ENCODE peak calls at places on chromosomes 4 and X, in four cellular contexts. One of them, this sample, is unnamed.

GRCh38 chr4:151957163-151957562 is 196.4 kb upstream of the GATB start:
- DNase-seq in A549: no peak
- DNase-seq in HepG2: peak; percentile 38
- DNase-seq in GM12878: no peak
- DNase-seq in this sample: no peak

GRCh38 chr4:174080361-174080760 is 203.1 kb downstream of the FBXO8 start:
- DNase-seq in A549: no peak
- DNase-seq in HepG2: no peak
- DNase-seq in GM12878: no peak
- DNase-seq in this sample: no peak

GRCh38 chrX:134764202-134764785 is 106.0 kb upstream of the PLAC1 start:
- DNase-seq in A549: peak; percentile 82
- DNase-seq in HepG2: peak; percentile 64
- DNase-seq in GM12878: no peak
- DNase-seq in this sample: peak; percentile 71

GRCh38 chrX:38233891-38234807 is 13.5 kb upstream of the SRPX start:
- DNase-seq in A549: peak; percentile 13
- DNase-seq in HepG2: no peak
- DNase-seq in GM12878: no peak
- DNase-seq in this sample: no peak

GRCh38 chr4:97238956-97239698 is 904.1 kb downstream of the STPG2 start:
- DNase-seq in A549: no peak
- DNase-seq in HepG2: no peak
- DNase-seq in GM12878: no peak
- DNase-seq in this sample: no peak

GRCh38 chr4:74133786-74134499 is 24.0 kb upstream of the MTHFD2L start:
- DNase-seq in A549: peak; percentile 89
- DNase-seq in HepG2: peak; percentile 54
- DNase-seq in GM12878: peak; percentile 20
- DNase-seq in this sample: peak; percentile 56

GRCh38 chr4:139763205-139763604 is 97.6 kb downstream of the MGST2 start:
- DNase-seq in A549: no peak
- DNase-seq in HepG2: no peak
- DNase-seq in GM12878: no peak
- DNase-seq in this sample: no peak

GRCh38 chrX:55312655-55313054 is 47.9 kb upstream of the PAGE3 start:
- DNase-seq in A549: no peak
- DNase-seq in HepG2: no peak
- DNase-seq in GM12878: no peak
- DNase-seq in this sample: no peak

GRCh38 chr4:181661090-181661489 is 582.1 kb upstream of the TENM3 start:
- DNase-seq in A549: no peak
- DNase-seq in HepG2: no peak
- DNase-seq in GM12878: no peak
- DNase-seq in this sample: no peak

GRCh38 chr4:65589331-65589730 is 81.0 kb downstream of the EPHA5 start:
- DNase-seq in A549: no peak
- DNase-seq in HepG2: no peak
- DNase-seq in GM12878: no peak
- DNase-seq in this sample: no peak

GRCh38 chrX:107747596-107748161 is 27.9 kb downstream of the TSC22D3 start:
- DNase-seq in A549: no peak
- DNase-seq in HepG2: no peak
- DNase-seq in GM12878: no peak
- DNase-seq in this sample: no peak

GRCh38 chrX:3711331-3711917 is 2.0 kb downstream of the PRKX start:
- DNase-seq in A549: no peak
- DNase-seq in HepG2: no peak
- DNase-seq in GM12878: peak; percentile 11
- DNase-seq in this sample: peak; percentile 41

GRCh38 chr4:88865051-88865450 is 167.4 kb upstream of the NAP1L5 start:
- DNase-seq in A549: no peak
- DNase-seq in HepG2: no peak
- DNase-seq in GM12878: no peak
- DNase-seq in this sample: no peak

GRCh38 chrX:115023139-115023538 is 5.7 kb upstream of the IL13RA2 start:
- DNase-seq in A549: peak; percentile 38
- DNase-seq in HepG2: no peak
- DNase-seq in GM12878: no peak
- DNase-seq in this sample: no peak

GRCh38 chrX:120761810-120762209 is 113.9 kb downstream of the CT47B1 start:
- DNase-seq in A549: peak; percentile 43
- DNase-seq in HepG2: peak; percentile 7
- DNase-seq in GM12878: no peak
- DNase-seq in this sample: no peak

DNA sequence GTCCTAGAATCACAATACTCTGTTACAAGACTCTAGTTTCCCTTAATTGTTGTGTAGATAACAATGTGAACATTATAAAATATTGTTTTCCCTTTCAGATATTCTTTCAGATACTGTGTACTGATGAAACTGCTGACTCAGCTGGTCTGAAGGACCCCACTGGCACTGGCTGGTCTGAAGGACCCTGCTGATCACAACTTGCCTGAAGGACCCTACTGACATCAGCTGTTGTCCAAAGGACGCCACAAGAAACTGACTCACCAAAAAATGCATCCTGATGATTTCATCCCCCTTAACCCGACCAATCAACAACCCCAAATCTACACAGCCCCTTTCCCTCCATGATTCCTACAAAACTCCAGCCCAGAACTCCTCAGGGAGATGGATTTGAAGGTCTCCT is 258.8 kb upstream of the GNPDA2 start:
- DNase-seq in A549: no peak
- DNase-seq in HepG2: no peak
- DNase-seq in GM12878: no peak
- DNase-seq in this sample: no peak
- TF ChIP-seq HDAC2 in A549: no peak
- TF ChIP-seq HDAC2 in HepG2: no peak
- TF ChIP-seq HDAC2 in GM12878: no peak
- TF ChIP-seq HDAC2 in this sample: no peak

GRCh38 chrX:154373340-154374306 is 811 bp downstream of the FLNA start:
- DNase-seq in A549: peak; percentile 88
- DNase-seq in HepG2: peak; percentile 59
- DNase-seq in GM12878: peak; percentile 5
- DNase-seq in this sample: peak; percentile 43
- TF ChIP-seq CHD4 in A549: no peak
- TF ChIP-seq CHD4 in HepG2: no peak
- TF ChIP-seq CHD4 in GM12878: no peak
- TF ChIP-seq CHD4 in this sample: no peak

DNA sequence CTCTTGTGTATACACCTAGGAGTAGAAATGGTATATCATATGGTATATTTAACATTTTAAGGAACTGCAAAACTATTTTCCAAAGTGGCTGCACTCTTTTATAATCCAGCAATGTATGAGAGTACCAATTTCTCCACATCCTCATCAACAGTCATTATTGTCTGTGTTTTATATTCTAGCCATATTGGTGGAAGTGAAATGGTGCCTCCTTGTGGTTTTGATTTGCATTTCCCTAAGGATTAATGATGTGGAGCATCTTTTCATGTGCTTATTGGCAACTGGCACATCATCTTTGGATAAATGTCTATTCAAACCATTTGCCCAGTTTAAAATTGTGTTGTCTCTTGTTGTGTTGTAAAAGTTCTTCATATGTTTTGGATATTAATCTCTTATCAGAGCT is 9.6 kb downstream of the BMP15 start:
- DNase-seq in A549: peak; percentile 16
- DNase-seq in HepG2: peak; percentile 1
- DNase-seq in GM12878: no peak
- DNase-seq in this sample: peak; percentile 6
- TF ChIP-seq HDAC2 in A549: no peak
- TF ChIP-seq HDAC2 in HepG2: no peak
- TF ChIP-seq HDAC2 in GM12878: no peak
- TF ChIP-seq HDAC2 in this sample: no peak

DNA sequence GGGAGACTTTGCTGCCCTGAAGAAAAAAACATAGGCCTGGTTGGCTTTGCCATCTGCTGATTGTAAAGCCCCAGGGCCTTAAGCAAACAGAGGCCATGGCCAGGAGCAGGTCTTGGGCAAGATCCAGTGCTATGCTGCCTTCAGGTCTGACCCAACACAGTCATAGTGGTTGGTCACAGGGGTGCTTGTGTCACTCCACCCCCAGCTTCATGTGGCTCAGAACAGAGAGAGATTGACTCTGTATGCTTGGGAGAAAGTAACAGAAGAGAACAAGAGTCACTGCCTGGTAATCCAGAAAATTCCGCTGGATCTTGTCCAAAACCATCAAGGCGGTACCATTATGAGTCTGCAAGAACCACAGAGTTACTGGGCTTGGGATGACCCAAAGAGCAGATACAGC is 24.4 kb upstream of the SMARCA5 start:
- DNase-seq in A549: no peak
- DNase-seq in HepG2: no peak
- DNase-seq in GM12878: no peak
- DNase-seq in this sample: no peak
- TF ChIP-seq CHD4 in A549: no peak
- TF ChIP-seq CHD4 in HepG2: no peak
- TF ChIP-seq CHD4 in GM12878: no peak
- TF ChIP-seq CHD4 in this sample: no peak

GRCh38 chrX:129741880-129742758 is 3.3 kb downstream of the XPNPEP2 start:
- DNase-seq in A549: no peak
- DNase-seq in HepG2: no peak
- DNase-seq in GM12878: no peak
- DNase-seq in this sample: peak; percentile 70

GRCh38 chrX:129739591-129739990 is 812 bp downstream of the XPNPEP2 start:
- DNase-seq in A549: no peak
- DNase-seq in HepG2: no peak
- DNase-seq in GM12878: no peak
- DNase-seq in this sample: no peak

GRCh38 chrX:129738466-129739308 is at the start of gene XPNPEP2:
- DNase-seq in A549: no peak
- DNase-seq in HepG2: no peak
- DNase-seq in GM12878: no peak
- DNase-seq in this sample: no peak

GRCh38 chrX:129736491-129736890 is 2.3 kb upstream of the XPNPEP2 start:
- DNase-seq in A549: no peak
- DNase-seq in HepG2: peak; percentile 39
- DNase-seq in GM12878: no peak
- DNase-seq in this sample: no peak

DNA sequence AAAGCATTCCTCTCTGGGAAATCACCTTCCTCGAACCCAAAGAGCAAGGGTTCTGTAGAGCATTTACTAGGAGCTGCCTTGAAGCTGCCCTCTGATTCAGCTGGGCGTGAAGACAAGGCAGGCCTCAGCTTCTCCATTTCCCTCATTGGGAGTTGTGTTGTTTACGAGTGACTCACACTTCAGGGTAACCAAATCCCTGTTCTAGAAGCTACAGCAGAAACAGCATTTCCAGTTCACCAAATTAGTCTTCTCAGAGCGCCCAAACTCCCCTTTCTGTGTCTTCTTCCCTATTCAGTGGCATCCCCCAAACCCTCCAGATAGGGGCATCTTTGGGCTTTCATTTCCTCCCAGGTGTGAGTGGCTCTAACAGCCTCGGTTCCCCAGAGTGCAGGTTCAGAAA is 858 bp upstream of the XPNPEP2 start:
- DNase-seq in A549: no peak
- DNase-seq in HepG2: no peak
- DNase-seq in GM12878: no peak
- DNase-seq in this sample: no peak
- TF ChIP-seq HDAC2 in A549: no peak
- TF ChIP-seq HDAC2 in HepG2: no peak
- TF ChIP-seq HDAC2 in GM12878: no peak
- TF ChIP-seq HDAC2 in this sample: no peak

GRCh38 chr4:10283761-10284160 is 167.2 kb upstream of the WDR1 start:
- DNase-seq in A549: no peak
- DNase-seq in HepG2: no peak
- DNase-seq in GM12878: no peak
- DNase-seq in this sample: no peak
- TF ChIP-seq CHD4 in A549: no peak
- TF ChIP-seq CHD4 in HepG2: no peak
- TF ChIP-seq CHD4 in GM12878: no peak
- TF ChIP-seq CHD4 in this sample: no peak

GRCh38 chr4:157713342-157713741 is 459.5 kb downstream of the GASK1B start:
- DNase-seq in A549: no peak
- DNase-seq in HepG2: no peak
- DNase-seq in GM12878: no peak
- DNase-seq in this sample: no peak
- TF ChIP-seq HDAC2 in A549: no peak
- TF ChIP-seq HDAC2 in HepG2: no peak
- TF ChIP-seq HDAC2 in GM12878: no peak
- TF ChIP-seq HDAC2 in this sample: no peak